ENCODE peak calls at places on chromosomes 3 and 15, in eight cellular contexts. One of them, this sample, is unnamed.

GRCh38 chr3:185537369-185537970 is 14.9 kb downstream of the LIPH start:
- DNase-seq in activated CD4-positive, alpha-beta T cell treated with anti-CD3 and anti-CD28 coated beads, Interleukin-2, amount 10 ng/mL, durations not matched to agents 7 days and 5 days: peak; percentile 40
- DNase-seq in HuH-7: peak; percentile 42
- DNase-seq in H54: peak; percentile 87
- DNase-seq in D721Med: no peak
- DNase-seq in HT1080: peak; percentile 100
- DNase-seq in lower lobe of right lung: peak; percentile 63
- DNase-seq in KG1: no peak
- DNase-seq in this sample: peak; percentile 87

GRCh38 chr15:84878504-84878903 is 6.0 kb upstream of the SLC28A1 start:
- DNase-seq in activated CD4-positive, alpha-beta T cell treated with anti-CD3 and anti-CD28 coated beads, Interleukin-2, amount 10 ng/mL, durations not matched to agents 7 days and 5 days: peak; percentile 68
- DNase-seq in HuH-7: peak; percentile 71
- DNase-seq in H54: peak; percentile 52
- DNase-seq in D721Med: peak; percentile 63
- DNase-seq in HT1080: peak; percentile 12
- DNase-seq in lower lobe of right lung: peak; percentile 78
- DNase-seq in KG1: peak; percentile 9
- DNase-seq in this sample: peak; percentile 71

GRCh38 chr3:38311941-38312340 is 29.8 kb downstream of the SLC22A14 start:
- DNase-seq in activated CD4-positive, alpha-beta T cell treated with anti-CD3 and anti-CD28 coated beads, Interleukin-2, amount 10 ng/mL, durations not matched to agents 7 days and 5 days: no peak
- DNase-seq in HuH-7: no peak
- DNase-seq in H54: no peak
- DNase-seq in D721Med: no peak
- DNase-seq in HT1080: no peak
- DNase-seq in lower lobe of right lung: no peak
- DNase-seq in KG1: no peak
- DNase-seq in this sample: no peak

GRCh38 chr3:71581451-71581980 is 2.0 kb downstream of the FOXP1 start:
- DNase-seq in activated CD4-positive, alpha-beta T cell treated with anti-CD3 and anti-CD28 coated beads, Interleukin-2, amount 10 ng/mL, durations not matched to agents 7 days and 5 days: peak; percentile 20
- DNase-seq in HuH-7: no peak
- DNase-seq in H54: peak; percentile 20
- DNase-seq in D721Med: no peak
- DNase-seq in HT1080: peak; percentile 27
- DNase-seq in lower lobe of right lung: peak; percentile 73
- DNase-seq in KG1: no peak
- DNase-seq in this sample: peak; percentile 50

GRCh38 chr3:13861461-13861860 is 18.4 kb downstream of the WNT7A start:
- DNase-seq in activated CD4-positive, alpha-beta T cell treated with anti-CD3 and anti-CD28 coated beads, Interleukin-2, amount 10 ng/mL, durations not matched to agents 7 days and 5 days: no peak
- DNase-seq in HuH-7: no peak
- DNase-seq in H54: no peak
- DNase-seq in D721Med: no peak
- DNase-seq in HT1080: no peak
- DNase-seq in lower lobe of right lung: no peak
- DNase-seq in KG1: no peak
- DNase-seq in this sample: no peak

GRCh38 chr3:43286886-43287301 is 554 bp downstream of the SNRK start:
- DNase-seq in activated CD4-positive, alpha-beta T cell treated with anti-CD3 and anti-CD28 coated beads, Interleukin-2, amount 10 ng/mL, durations not matched to agents 7 days and 5 days: peak; percentile 30
- DNase-seq in HuH-7: no peak
- DNase-seq in H54: no peak
- DNase-seq in D721Med: no peak
- DNase-seq in HT1080: no peak
- DNase-seq in lower lobe of right lung: no peak
- DNase-seq in KG1: peak; percentile 18
- DNase-seq in this sample: peak; percentile 75

GRCh38 chr3:156637480-156638022 is 36.8 kb upstream of the TIPARP start:
- DNase-seq in activated CD4-positive, alpha-beta T cell treated with anti-CD3 and anti-CD28 coated beads, Interleukin-2, amount 10 ng/mL, durations not matched to agents 7 days and 5 days: no peak
- DNase-seq in HuH-7: no peak
- DNase-seq in H54: no peak
- DNase-seq in D721Med: no peak
- DNase-seq in HT1080: no peak
- DNase-seq in lower lobe of right lung: no peak
- DNase-seq in KG1: no peak
- DNase-seq in this sample: no peak

GRCh38 chr15:96268421-96269204 is 61.9 kb upstream of the NR2F2 start:
- DNase-seq in activated CD4-positive, alpha-beta T cell treated with anti-CD3 and anti-CD28 coated beads, Interleukin-2, amount 10 ng/mL, durations not matched to agents 7 days and 5 days: no peak
- DNase-seq in HuH-7: no peak
- DNase-seq in H54: peak; percentile 3
- DNase-seq in D721Med: no peak
- DNase-seq in HT1080: peak; percentile 21
- DNase-seq in lower lobe of right lung: no peak
- DNase-seq in KG1: no peak
- DNase-seq in this sample: no peak

GRCh38 chr15:59124261-59124660 is 19.3 kb downstream of the CCNB2 start:
- DNase-seq in activated CD4-positive, alpha-beta T cell treated with anti-CD3 and anti-CD28 coated beads, Interleukin-2, amount 10 ng/mL, durations not matched to agents 7 days and 5 days: no peak
- DNase-seq in HuH-7: no peak
- DNase-seq in H54: no peak
- DNase-seq in D721Med: no peak
- DNase-seq in HT1080: no peak
- DNase-seq in lower lobe of right lung: no peak
- DNase-seq in KG1: no peak
- DNase-seq in this sample: no peak

GRCh38 chr3:11949351-11949750 is 54.8 kb upstream of the SYN2 start:
- DNase-seq in activated CD4-positive, alpha-beta T cell treated with anti-CD3 and anti-CD28 coated beads, Interleukin-2, amount 10 ng/mL, durations not matched to agents 7 days and 5 days: no peak
- DNase-seq in HuH-7: no peak
- DNase-seq in H54: no peak
- DNase-seq in D721Med: no peak
- DNase-seq in HT1080: no peak
- DNase-seq in lower lobe of right lung: no peak
- DNase-seq in KG1: no peak
- DNase-seq in this sample: no peak

GRCh38 chr15:69951511-69952209 is 146.1 kb downstream of the TLE3 start:
- DNase-seq in activated CD4-positive, alpha-beta T cell treated with anti-CD3 and anti-CD28 coated beads, Interleukin-2, amount 10 ng/mL, durations not matched to agents 7 days and 5 days: no peak
- DNase-seq in HuH-7: no peak
- DNase-seq in H54: no peak
- DNase-seq in D721Med: no peak
- DNase-seq in HT1080: no peak
- DNase-seq in lower lobe of right lung: no peak
- DNase-seq in KG1: no peak
- DNase-seq in this sample: peak; percentile 22

GRCh38 chr3:126621627-126622345 is 33.1 kb downstream of the TXNRD3 start:
- DNase-seq in activated CD4-positive, alpha-beta T cell treated with anti-CD3 and anti-CD28 coated beads, Interleukin-2, amount 10 ng/mL, durations not matched to agents 7 days and 5 days: no peak
- DNase-seq in HuH-7: no peak
- DNase-seq in H54: peak; percentile 38
- DNase-seq in D721Med: no peak
- DNase-seq in HT1080: peak; percentile 80
- DNase-seq in lower lobe of right lung: no peak
- DNase-seq in KG1: no peak
- DNase-seq in this sample: no peak

GRCh38 chr3:111904376-111905241 is 45.5 kb downstream of the PHLDB2 start:
- DNase-seq in activated CD4-positive, alpha-beta T cell treated with anti-CD3 and anti-CD28 coated beads, Interleukin-2, amount 10 ng/mL, durations not matched to agents 7 days and 5 days: no peak
- DNase-seq in HuH-7: peak; percentile 30
- DNase-seq in H54: no peak
- DNase-seq in D721Med: no peak
- DNase-seq in HT1080: peak; percentile 93
- DNase-seq in lower lobe of right lung: no peak
- DNase-seq in KG1: no peak
- DNase-seq in this sample: peak; percentile 26

GRCh38 chr3:127632441-127632840 is 3.5 kb downstream of the PODXL2 start:
- DNase-seq in activated CD4-positive, alpha-beta T cell treated with anti-CD3 and anti-CD28 coated beads, Interleukin-2, amount 10 ng/mL, durations not matched to agents 7 days and 5 days: no peak
- DNase-seq in HuH-7: no peak
- DNase-seq in H54: no peak
- DNase-seq in D721Med: no peak
- DNase-seq in HT1080: no peak
- DNase-seq in lower lobe of right lung: no peak
- DNase-seq in KG1: no peak
- DNase-seq in this sample: no peak

GRCh38 chr3:38136272-38136806 is 588 bp downstream of the ACAA1 start:
- DNase-seq in activated CD4-positive, alpha-beta T cell treated with anti-CD3 and anti-CD28 coated beads, Interleukin-2, amount 10 ng/mL, durations not matched to agents 7 days and 5 days: peak; percentile 20
- DNase-seq in HuH-7: no peak
- DNase-seq in H54: no peak
- DNase-seq in D721Med: no peak
- DNase-seq in HT1080: no peak
- DNase-seq in lower lobe of right lung: peak; percentile 69
- DNase-seq in KG1: no peak
- DNase-seq in this sample: no peak

GRCh38 chr3:168625477-168625876 is 529.8 kb upstream of the GOLIM4 start:
- DNase-seq in activated CD4-positive, alpha-beta T cell treated with anti-CD3 and anti-CD28 coated beads, Interleukin-2, amount 10 ng/mL, durations not matched to agents 7 days and 5 days: no peak
- DNase-seq in HuH-7: no peak
- DNase-seq in H54: no peak
- DNase-seq in D721Med: no peak
- DNase-seq in HT1080: no peak
- DNase-seq in lower lobe of right lung: no peak
- DNase-seq in KG1: no peak
- DNase-seq in this sample: no peak

GRCh38 chr15:50753463-50753862 is 12.0 kb downstream of the SPPL2A start:
- DNase-seq in activated CD4-positive, alpha-beta T cell treated with anti-CD3 and anti-CD28 coated beads, Interleukin-2, amount 10 ng/mL, durations not matched to agents 7 days and 5 days: no peak
- DNase-seq in HuH-7: no peak
- DNase-seq in H54: no peak
- DNase-seq in D721Med: no peak
- DNase-seq in HT1080: no peak
- DNase-seq in lower lobe of right lung: no peak
- DNase-seq in KG1: no peak
- DNase-seq in this sample: no peak

GRCh38 chr15:78048410-78048946 is 29.0 kb downstream of the TBC1D2B start:
- DNase-seq in activated CD4-positive, alpha-beta T cell treated with anti-CD3 and anti-CD28 coated beads, Interleukin-2, amount 10 ng/mL, durations not matched to agents 7 days and 5 days: no peak
- DNase-seq in HuH-7: no peak
- DNase-seq in H54: no peak
- DNase-seq in D721Med: no peak
- DNase-seq in HT1080: no peak
- DNase-seq in lower lobe of right lung: no peak
- DNase-seq in KG1: peak; percentile 63
- DNase-seq in this sample: no peak

GRCh38 chr3:45464336-45464809 is 76.0 kb downstream of the LARS2 start:
- DNase-seq in activated CD4-positive, alpha-beta T cell treated with anti-CD3 and anti-CD28 coated beads, Interleukin-2, amount 10 ng/mL, durations not matched to agents 7 days and 5 days: peak; percentile 55
- DNase-seq in HuH-7: no peak
- DNase-seq in H54: no peak
- DNase-seq in D721Med: no peak
- DNase-seq in HT1080: no peak
- DNase-seq in lower lobe of right lung: peak; percentile 51
- DNase-seq in KG1: peak; percentile 31
- DNase-seq in this sample: no peak

GRCh38 chr15:78000089-78000926 is 77.2 kb downstream of the TBC1D2B start:
- DNase-seq in activated CD4-positive, alpha-beta T cell treated with anti-CD3 and anti-CD28 coated beads, Interleukin-2, amount 10 ng/mL, durations not matched to agents 7 days and 5 days: peak; percentile 86
- DNase-seq in HuH-7: peak; percentile 77
- DNase-seq in H54: peak; percentile 55
- DNase-seq in D721Med: peak; percentile 28
- DNase-seq in HT1080: peak; percentile 40
- DNase-seq in lower lobe of right lung: peak; percentile 91
- DNase-seq in KG1: no peak
- DNase-seq in this sample: peak; percentile 88

GRCh38 chr15:71792521-71792920 is 17.8 kb upstream of the NR2E3 start:
- DNase-seq in activated CD4-positive, alpha-beta T cell treated with anti-CD3 and anti-CD28 coated beads, Interleukin-2, amount 10 ng/mL, durations not matched to agents 7 days and 5 days: no peak
- DNase-seq in HuH-7: no peak
- DNase-seq in H54: no peak
- DNase-seq in D721Med: no peak
- DNase-seq in HT1080: peak; percentile 82
- DNase-seq in lower lobe of right lung: no peak
- DNase-seq in KG1: no peak
- DNase-seq in this sample: no peak

GRCh38 chr3:116815831-116816588 is 106.4 kb downstream of the TUSC7 start:
- DNase-seq in activated CD4-positive, alpha-beta T cell treated with anti-CD3 and anti-CD28 coated beads, Interleukin-2, amount 10 ng/mL, durations not matched to agents 7 days and 5 days: no peak
- DNase-seq in HuH-7: no peak
- DNase-seq in H54: no peak
- DNase-seq in D721Med: no peak
- DNase-seq in HT1080: no peak
- DNase-seq in lower lobe of right lung: no peak
- DNase-seq in KG1: no peak
- DNase-seq in this sample: peak; percentile 29

GRCh38 chr15:39250460-39251186 is 330.3 kb upstream of the THBS1 start:
- DNase-seq in activated CD4-positive, alpha-beta T cell treated with anti-CD3 and anti-CD28 coated beads, Interleukin-2, amount 10 ng/mL, durations not matched to agents 7 days and 5 days: no peak
- DNase-seq in HuH-7: no peak
- DNase-seq in H54: no peak
- DNase-seq in D721Med: no peak
- DNase-seq in HT1080: no peak
- DNase-seq in lower lobe of right lung: no peak
- DNase-seq in KG1: no peak
- DNase-seq in this sample: no peak

GRCh38 chr15:97750071-97750470 is 210.4 kb upstream of the ARRDC4 start:
- DNase-seq in activated CD4-positive, alpha-beta T cell treated with anti-CD3 and anti-CD28 coated beads, Interleukin-2, amount 10 ng/mL, durations not matched to agents 7 days and 5 days: no peak
- DNase-seq in HuH-7: no peak
- DNase-seq in H54: no peak
- DNase-seq in D721Med: no peak
- DNase-seq in HT1080: no peak
- DNase-seq in lower lobe of right lung: no peak
- DNase-seq in KG1: no peak
- DNase-seq in this sample: no peak

GRCh38 chr3:27905625-27906024 is 183.5 kb upstream of the EOMES start:
- DNase-seq in activated CD4-positive, alpha-beta T cell treated with anti-CD3 and anti-CD28 coated beads, Interleukin-2, amount 10 ng/mL, durations not matched to agents 7 days and 5 days: no peak
- DNase-seq in HuH-7: no peak
- DNase-seq in H54: no peak
- DNase-seq in D721Med: no peak
- DNase-seq in HT1080: no peak
- DNase-seq in lower lobe of right lung: no peak
- DNase-seq in KG1: no peak
- DNase-seq in this sample: no peak

GRCh38 chr15:39625856-39626255 is 45.0 kb downstream of the THBS1 start:
- DNase-seq in activated CD4-positive, alpha-beta T cell treated with anti-CD3 and anti-CD28 coated beads, Interleukin-2, amount 10 ng/mL, durations not matched to agents 7 days and 5 days: no peak
- DNase-seq in HuH-7: no peak
- DNase-seq in H54: no peak
- DNase-seq in D721Med: no peak
- DNase-seq in HT1080: peak; percentile 54
- DNase-seq in lower lobe of right lung: no peak
- DNase-seq in KG1: no peak
- DNase-seq in this sample: no peak

GRCh38 chr3:151460240-151460639 is 621 bp downstream of the IGSF10 start:
- DNase-seq in activated CD4-positive, alpha-beta T cell treated with anti-CD3 and anti-CD28 coated beads, Interleukin-2, amount 10 ng/mL, durations not matched to agents 7 days and 5 days: no peak
- DNase-seq in HuH-7: no peak
- DNase-seq in H54: no peak
- DNase-seq in D721Med: no peak
- DNase-seq in HT1080: no peak
- DNase-seq in lower lobe of right lung: no peak
- DNase-seq in KG1: no peak
- DNase-seq in this sample: no peak

This sample was measured in hepatocyte.